ENCODE peak calls at places on chromosomes 6 and 20, in five cellular contexts. One of them, this sample, is unnamed.
A peak's percentile ranks its signal among the peaks of the same experiment; 100 is the strongest.

GRCh38 chr6:35296931-35297330 is 687 bp upstream of the DEF6 start:
- DNase-seq in fibroblast of the conjunctiva: no peak
- DNase-seq in A172: no peak
- DNase-seq in islet precursor cell: no peak
- DNase-seq in nephron progenitor cell: no peak
- DNase-seq in this sample: no peak

GRCh38 chr6:133802861-133803260 is 86.1 kb upstream of the TCF21 start:
- DNase-seq in A172: no peak
- DNase-seq in islet precursor cell: no peak
- DNase-seq in nephron progenitor cell: no peak
- DNase-seq in fibroblast of the conjunctiva: no peak
- DNase-seq in this sample: no peak

GRCh38 chr6:150144294-150144868 is 1.5 kb downstream of the PPP1R14C start:
- DNase-seq in nephron progenitor cell: no peak
- DNase-seq in fibroblast of the conjunctiva: no peak
- DNase-seq in A172: no peak
- DNase-seq in islet precursor cell: no peak
- DNase-seq in this sample: no peak

GRCh38 chr6:158000530-158001307 is 19.1 kb downstream of the SYNJ2 start:
- DNase-seq in nephron progenitor cell: no peak
- DNase-seq in fibroblast of the conjunctiva: no peak
- DNase-seq in A172: no peak
- DNase-seq in islet precursor cell: no peak
- DNase-seq in this sample: no peak

GRCh38 chr6:2562721-2563120 is 188.0 kb downstream of the MYLK4 start:
- DNase-seq in nephron progenitor cell: no peak
- DNase-seq in A172: no peak
- DNase-seq in islet precursor cell: no peak
- DNase-seq in fibroblast of the conjunctiva: no peak
- DNase-seq in this sample: no peak

GRCh38 chr20:61668064-61668463 is 397.6 kb downstream of the TAF4 start:
- DNase-seq in nephron progenitor cell: no peak
- DNase-seq in islet precursor cell: no peak
- DNase-seq in A172: no peak
- DNase-seq in fibroblast of the conjunctiva: no peak
- DNase-seq in this sample: no peak

GRCh38 chr20:9507544-9508239 is 6.7 kb upstream of the LAMP5 start:
- DNase-seq in islet precursor cell: no peak
- DNase-seq in nephron progenitor cell: no peak
- DNase-seq in fibroblast of the conjunctiva: no peak
- DNase-seq in A172: no peak
- DNase-seq in this sample: no peak

GRCh38 chr6:114084327-114084890 is 113.5 kb upstream of the HDAC2 start:
- DNase-seq in islet precursor cell: no peak
- DNase-seq in A172: peak; percentile 34
- DNase-seq in fibroblast of the conjunctiva: no peak
- DNase-seq in nephron progenitor cell: no peak
- DNase-seq in this sample: no peak

GRCh38 chr6:145755682-145756081 is 20.4 kb upstream of the EPM2A start:
- DNase-seq in A172: no peak
- DNase-seq in fibroblast of the conjunctiva: no peak
- DNase-seq in nephron progenitor cell: no peak
- DNase-seq in islet precursor cell: no peak
- DNase-seq in this sample: no peak